ENCODE peak calls at places on chromosomes 2 and 18, in five cellular contexts. R is cardiac fibroblast, L is ascending aorta, N is GM12865, E is body of pancreas. A is an unnamed sample.

GRCh38 chr2:197620113-197620512 is 55.3 kb downstream of the RFTN2 start:
- DNase-seq in R (peak; percentile 26), L (no peak), N (no peak), E (no peak), A (no peak)

GRCh38 chr2:121086450-121086849 is 198.6 kb downstream of the TFCP2L1 start:
- DNase-seq in R (no peak), L (no peak), N (no peak), E (no peak), A (no peak)

GRCh38 chr2:217463402-217464075 is 539.3 kb downstream of the TNS1 start:
- DNase-seq in R (no peak), L (no peak), N (no peak), E (no peak), A (no peak)

GRCh38 chr2:203959265-203960034 is 22.9 kb downstream of the ICOS start:
- DNase-seq in R (no peak), L (no peak), N (no peak), E (no peak), A (no peak)

GRCh38 chr2:20113986-20114938 is 62.8 kb upstream of the LAPTM4A start:
- DNase-seq in R (no peak), L (no peak), N (no peak), E (no peak), A (no peak)

GRCh38 chr2:45763256-45763655 is 111.8 kb downstream of the PRKCE start:
- DNase-seq in R (no peak), L (no peak), N (no peak), E (no peak), A (no peak)

GRCh38 chr2:6341730-6342129 is 524.0 kb downstream of the CMPK2 start:
- DNase-seq in R (no peak), L (no peak), N (no peak), E (no peak), A (no peak)

GRCh38 chr2:106685180-106685897 is 198.2 kb downstream of the CD8B2 start:
- DNase-seq in R (no peak), L (no peak), N (no peak), E (no peak), A (no peak)

GRCh38 chr2:120452945-120453634 is 107.2 kb downstream of the INHBB start:
- DNase-seq in R (no peak), L (no peak), N (no peak), E (no peak), A (no peak)

GRCh38 chr18:61295153-61295552 is 38.1 kb upstream of the CDH20 start:
- DNase-seq in R (no peak), L (no peak), N (no peak), E (no peak), A (no peak)

GRCh38 chr2:43059183-43059897 is 167.1 kb downstream of the ZFP36L2 start:
- DNase-seq in R (peak; percentile 97), L (peak; percentile 89), N (peak; percentile 85), E (peak; percentile 39), A (no peak)

GRCh38 chr2:149365826-149366583 is 35.6 kb downstream of the LYPD6 start:
- DNase-seq in R (peak; percentile 3), L (no peak), N (no peak), E (peak; percentile 31), A (no peak)

GRCh38 chr2:151819920-151820319 is 8.3 kb downstream of the ARL5A start:
- DNase-seq in R (no peak), L (no peak), N (peak; percentile 53), E (no peak), A (no peak)

GRCh38 chr2:158969162-158969716 is 799 bp downstream of the TANC1 start:
- DNase-seq in R (no peak), L (no peak), N (no peak), E (no peak), A (no peak)

GRCh38 chr2:17962874-17963273 is 84.4 kb downstream of the KCNS3 start:
- DNase-seq in R (no peak), L (no peak), N (no peak), E (no peak), A (no peak)

GRCh38 chr2:143629344-143629743 is 500.1 kb downstream of the ARHGAP15 start:
- DNase-seq in R (peak; percentile 33), L (no peak), N (no peak), E (no peak), A (no peak)

GRCh38 chr2:16870677-16871076 is 205.0 kb upstream of the CYRIA start:
- DNase-seq in R (no peak), L (no peak), N (no peak), E (no peak), A (no peak)

GRCh38 chr2:196486145-196486544 is 153.4 kb upstream of the CCDC150 start:
- DNase-seq in R (no peak), L (no peak), N (no peak), E (no peak), A (no peak)

GRCh38 chr2:67339234-67339885 is 57.8 kb upstream of the ETAA1 start:
- DNase-seq in R (no peak), L (no peak), N (no peak), E (no peak), A (no peak)

GRCh38 chr2:195477248-195477995 is 179.6 kb upstream of the SLC39A10 start:
- DNase-seq in R (peak; percentile 80), L (no peak), N (no peak), E (no peak), A (no peak)

GRCh38 chr18:47868744-47869143 is 61.7 kb downstream of the SMAD2 start:
- DNase-seq in R (no peak), L (no peak), N (no peak), E (no peak), A (no peak)

GRCh38 chr2:207974214-207974600 is 51.1 kb downstream of the PLEKHM3 start:
- DNase-seq in R (no peak), L (no peak), N (no peak), E (no peak), A (no peak)

GRCh38 chr2:28662044-28662443 is 89.6 kb upstream of the PPP1CB start:
- DNase-seq in R (no peak), L (no peak), N (no peak), E (peak; percentile 50), A (no peak)

GRCh38 chr2:230807686-230808085 is 57.1 kb upstream of the ITM2C start:
- DNase-seq in R (no peak), L (no peak), N (no peak), E (no peak), A (no peak)
- TF ChIP-seq CTCF in R (no peak), L (no peak), N (no peak), E (no peak), A (no peak)

DNA sequence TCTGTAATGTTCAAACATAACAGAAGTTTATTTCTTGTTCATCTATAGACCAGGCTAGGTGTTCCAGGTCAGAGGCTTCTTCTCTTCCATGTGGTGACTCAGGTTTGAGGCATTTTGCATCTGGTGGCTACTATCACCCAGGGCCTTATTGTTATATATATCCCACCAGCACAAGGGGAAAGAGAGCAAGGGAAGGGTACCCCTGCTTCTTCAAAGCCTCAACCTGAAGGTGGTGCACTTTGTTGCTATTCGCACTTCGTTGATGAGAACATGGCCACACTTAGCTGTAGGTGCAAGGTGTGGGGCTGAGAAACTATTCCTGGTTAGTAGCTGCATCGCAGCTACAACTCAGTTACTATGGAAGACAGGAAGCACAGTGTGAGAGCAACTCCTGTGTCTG is 27.4 kb upstream of the SLC3A1 start:
- DNase-seq in R (no peak), L (no peak), N (peak; percentile 27), E (no peak), A (no peak)
- TF ChIP-seq CTCF in R (no peak), L (no peak), N (no peak), E (no peak), A (no peak)

GRCh38 chr2:53475320-53475719 is 292.3 kb upstream of the CHAC2 start:
- DNase-seq in R (no peak), L (no peak), N (no peak), E (no peak), A (no peak)

GRCh38 chr2:53475766-53476165 is 291.8 kb upstream of the CHAC2 start:
- DNase-seq in R (no peak), L (no peak), N (no peak), E (no peak), A (no peak)

GRCh38 chr2:53476800-53477199 is 290.8 kb upstream of the CHAC2 start:
- DNase-seq in R (no peak), L (no peak), N (no peak), E (no peak), A (no peak)

GRCh38 chr2:53473762-53474161 is 293.8 kb upstream of the CHAC2 start:
- DNase-seq in R (no peak), L (no peak), N (no peak), E (no peak), A (no peak)

DNA sequence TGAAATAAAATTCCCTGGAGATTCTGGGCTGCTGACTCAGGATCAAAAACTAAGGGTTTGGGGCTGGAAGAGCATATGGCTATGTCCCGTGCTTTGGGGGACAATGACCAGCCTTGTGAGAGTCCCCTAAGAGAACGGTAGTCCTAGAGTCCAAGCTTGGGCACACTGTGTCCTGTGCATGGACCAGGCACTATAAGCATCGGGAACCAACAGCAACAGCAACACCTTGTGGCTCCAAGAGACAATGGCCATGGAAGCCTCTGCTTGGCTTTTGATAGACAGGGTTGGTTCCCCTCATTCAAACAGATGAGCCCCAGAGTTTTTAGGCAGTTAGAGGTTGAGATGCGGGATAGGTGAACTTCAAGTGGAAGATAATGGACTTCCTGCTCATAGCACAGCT is 294.4 kb upstream of the CHAC2 start:
- DNase-seq in R (peak; percentile 3), L (no peak), N (peak; percentile 3), E (peak; percentile 39), A (no peak)
- TF ChIP-seq CTCF in R (no peak), L (peak; percentile 8), N (peak; percentile 14), E (peak; percentile 55), A (no peak)

GRCh38 chr2:199469514-199470360 is 12.0 kb upstream of the SATB2 start:
- DNase-seq in R (no peak), L (no peak), N (no peak), E (no peak), A (no peak)

GRCh38 chr2:199468561-199469513 is 11.1 kb upstream of the SATB2 start:
- DNase-seq in R (no peak), L (no peak), N (no peak), E (no peak), A (peak; percentile 36)

GRCh38 chr2:199470361-199470671 is 12.6 kb upstream of the SATB2 start:
- DNase-seq in R (no peak), L (no peak), N (no peak), E (no peak), A (no peak)

GRCh38 chr2:199470672-199471442 is 13.1 kb upstream of the SATB2 start:
- DNase-seq in R (no peak), L (no peak), N (no peak), E (no peak), A (no peak)

DNA sequence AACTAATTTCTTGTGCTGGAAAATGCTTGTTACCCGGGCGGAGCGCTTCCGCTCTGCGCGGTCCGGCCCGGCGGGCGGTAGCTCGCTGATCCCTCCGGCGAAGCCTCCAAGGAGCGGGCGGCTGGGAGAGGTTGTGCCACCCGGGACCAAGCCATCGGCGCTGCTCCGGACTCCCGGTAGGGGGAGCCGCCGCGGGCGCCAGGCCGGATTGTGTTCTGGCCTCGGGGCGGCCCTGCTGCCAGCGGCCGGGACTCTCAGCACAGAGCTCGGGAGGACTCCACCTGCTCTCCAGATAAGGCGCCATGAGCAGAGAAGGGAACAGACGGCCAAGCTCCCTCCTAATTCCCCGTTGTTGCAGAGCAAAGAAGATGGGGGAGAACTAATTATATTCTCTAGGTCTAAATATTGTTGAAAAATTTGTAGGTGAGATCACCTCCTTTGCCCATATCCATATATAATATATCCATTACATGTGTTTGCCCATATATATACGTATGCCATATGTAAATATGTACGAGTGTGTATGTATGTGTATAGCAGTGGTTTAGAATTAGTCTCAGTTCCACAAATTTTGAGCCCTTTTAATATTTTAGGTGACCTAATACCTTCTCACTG is 13.8 kb upstream of the SATB2 start:
- DNase-seq in R (peak; percentile 42), L (peak; percentile 79), N (peak; percentile 38), E (peak; percentile 75), A (peak; percentile 89)
- TF ChIP-seq CTCF in R (peak; percentile 70), L (peak; percentile 75), N (peak; percentile 52), E (peak; percentile 64), A (peak; percentile 81)